ENCODE peak calls at places on chromosomes 2 and 18, in four cellular contexts. E is kidney epithelial cell, Z is A549, H is heart left ventricle. N is an unnamed sample.

GRCh38 chr2:3311601-3312000 is 66.0 kb downstream of the EIPR1 start:
- DNase-seq in E (no peak), Z (no peak), H (peak), N (no peak)

GRCh38 chr2:121489284-121489683 is 41.4 kb upstream of the RNU4ATAC start:
- DNase-seq in E (no peak), Z (peak), H (no peak), N (no peak)

GRCh38 chr2:45596761-45597160 is 14.3 kb downstream of the SRBD1 start:
- DNase-seq in E (no peak), Z (no peak), H (no peak), N (no peak)

GRCh38 chr2:62284980-62285379 is 89.1 kb downstream of the B3GNT2 start:
- DNase-seq in E (no peak), Z (no peak), H (no peak), N (no peak)

GRCh38 chr2:23954325-23955014 is 14.2 kb downstream of the UBXN2A start:
- DNase-seq in E (no peak), Z (no peak), H (no peak), N (no peak)

GRCh38 chr18:29874519-29875098 is 1167.9 kb downstream of the DSC3 start:
- DNase-seq in E (peak), Z (peak), H (no peak), N (no peak)

GRCh38 chr2:17864676-17865075 is 13.8 kb upstream of the KCNS3 start:
- DNase-seq in E (no peak), Z (no peak), H (no peak), N (no peak)

GRCh38 chr2:15984367-15985255 is 44.3 kb downstream of the MYCN start:
- DNase-seq in E (no peak), Z (no peak), H (no peak), N (no peak)

GRCh38 chr18:46211816-46212215 is 107.6 kb downstream of the HAUS1 start:
- DNase-seq in E (no peak), Z (no peak), H (no peak), N (no peak)

GRCh38 chr2:9207641-9208301 is 1.2 kb downstream of the ASAP2 start:
- DNase-seq in E (no peak), Z (peak), H (no peak), N (no peak)

GRCh38 chr2:218217366-218218309 is 649 bp downstream of the ARPC2 start:
- DNase-seq in E (no peak), Z (peak), H (peak), N (no peak)

GRCh38 chr2:130388221-130388907 is 32.5 kb downstream of the PTPN18 start:
- DNase-seq in E (no peak), Z (no peak), H (no peak), N (no peak)

GRCh38 chr18:59546164-59546563 is 151.1 kb downstream of the CCBE1 start:
- DNase-seq in E (no peak), Z (no peak), H (no peak), N (no peak)

GRCh38 chr2:127586746-127587295 is 51.3 kb downstream of the MYO7B start:
- DNase-seq in E (no peak), Z (no peak), H (no peak), N (no peak)

GRCh38 chr2:70132244-70133126 is 45.2 kb downstream of the PCBP1 start:
- DNase-seq in E (no peak), Z (peak), H (peak), N (no peak)

GRCh38 chr2:137002911-137003310 is 237.6 kb downstream of the THSD7B start:
- DNase-seq in E (no peak), Z (no peak), H (no peak), N (no peak)

GRCh38 chr2:98895901-98896300 is 40.1 kb downstream of the CRACDL start:
- DNase-seq in E (no peak), Z (no peak), H (no peak), N (no peak)

GRCh38 chr2:100852999-100853908 is 33.3 kb downstream of the NPAS2 start:
- DNase-seq in E (no peak), Z (peak), H (no peak), N (no peak)

GRCh38 chr18:9855686-9856085 is 30.1 kb upstream of the TXNDC2 start:
- DNase-seq in E (no peak), Z (no peak), H (no peak), N (no peak)

GRCh38 chr2:25333981-25334380 is 7.7 kb downstream of the DNMT3A start:
- DNase-seq in E (no peak), Z (no peak), H (peak), N (no peak)

GRCh38 chr2:36609507-36609906 is 11.5 kb upstream of the FEZ2 start:
- DNase-seq in E (no peak), Z (no peak), H (no peak), N (no peak)

GRCh38 chr18:28112056-28112470 is 64.9 kb downstream of the CDH2 start:
- DNase-seq in E (peak), Z (peak), H (no peak), N (peak)

GRCh38 chr2:24885221-24886113 is 34.6 kb downstream of the ADCY3 start:
- DNase-seq in E (no peak), Z (no peak), H (no peak), N (no peak)

GRCh38 chr2:111116016-111116746 is 4.5 kb upstream of the BCL2L11 start:
- DNase-seq in E (no peak), Z (no peak), H (no peak), N (no peak)

GRCh38 chr2:107730898-107731297 is 95.8 kb upstream of the RGPD4 start:
- DNase-seq in E (no peak), Z (no peak), H (no peak), N (no peak)

GRCh38 chr2:174059178-174059874 is 94.2 kb upstream of the SP3 start:
- DNase-seq in E (peak), Z (peak), H (no peak), N (peak)

GRCh38 chr2:221195829-221196228 is 376.3 kb downstream of the EPHA4 start:
- DNase-seq in E (no peak), Z (no peak), H (no peak), N (no peak)

GRCh38 chr18:21064347-21064746 is 47.3 kb downstream of the ROCK1 start:
- DNase-seq in E (peak), Z (no peak), H (no peak), N (peak)

GRCh38 chr2:177338177-177338721 is 54.3 kb upstream of the AGPS start:
- DNase-seq in E (peak), Z (peak), H (no peak), N (no peak)

GRCh38 chr18:45521777-45522176 is 93.5 kb upstream of the SLC14A2 start:
- DNase-seq in E (no peak), Z (no peak), H (no peak), N (no peak)

GRCh38 chr2:148259674-148260073 is 238.8 kb downstream of the MBD5 start:
- DNase-seq in E (peak), Z (peak), H (no peak), N (no peak)

GRCh38 chr18:24831091-24831490 is 370.7 kb downstream of the HRH4 start:
- DNase-seq in E (no peak), Z (no peak), H (no peak), N (no peak)
- H3K4me3 ChIP-seq in E (no peak), Z (no peak), H (no peak), N (no peak)

DNA sequence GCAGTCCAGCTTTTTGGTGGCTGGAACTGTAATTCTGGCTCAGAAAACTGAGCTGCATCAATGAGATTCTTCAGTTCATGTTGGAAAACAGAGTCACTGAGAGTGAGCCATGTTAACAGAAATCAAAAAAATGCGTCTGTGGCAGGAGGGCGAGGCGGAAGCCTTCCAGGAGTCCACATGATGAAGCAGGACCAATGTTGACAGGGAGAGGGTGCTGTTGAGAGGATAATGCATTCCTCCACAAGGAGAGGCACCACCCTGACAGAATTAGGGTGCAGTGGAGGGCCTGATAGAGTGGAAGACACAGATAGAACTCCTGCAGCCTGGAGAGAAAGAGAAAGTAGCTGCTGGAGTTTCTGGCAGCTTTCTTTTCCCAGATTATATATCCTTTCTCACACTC is 111.5 kb downstream of the MGAT5 start:
- DNase-seq in E (no peak), Z (peak), H (no peak), N (no peak)
- TF ChIP-seq CTCF in E (no peak), Z (no peak), H (peak), N (peak)

GRCh38 chr2:65030933-65031332 is 25.3 kb upstream of the CEP68 start:
- DNase-seq in E (no peak), Z (no peak), H (no peak), N (no peak)

GRCh38 chr2:65030481-65030880 is 25.7 kb upstream of the CEP68 start:
- DNase-seq in E (no peak), Z (no peak), H (no peak), N (no peak)

GRCh38 chr2:65033178-65033577 is 23.0 kb upstream of the CEP68 start:
- DNase-seq in E (no peak), Z (no peak), H (no peak), N (no peak)

GRCh38 chr2:65031341-65032015 is 24.7 kb upstream of the CEP68 start:
- DNase-seq in E (no peak), Z (no peak), H (no peak), N (no peak)

DNA sequence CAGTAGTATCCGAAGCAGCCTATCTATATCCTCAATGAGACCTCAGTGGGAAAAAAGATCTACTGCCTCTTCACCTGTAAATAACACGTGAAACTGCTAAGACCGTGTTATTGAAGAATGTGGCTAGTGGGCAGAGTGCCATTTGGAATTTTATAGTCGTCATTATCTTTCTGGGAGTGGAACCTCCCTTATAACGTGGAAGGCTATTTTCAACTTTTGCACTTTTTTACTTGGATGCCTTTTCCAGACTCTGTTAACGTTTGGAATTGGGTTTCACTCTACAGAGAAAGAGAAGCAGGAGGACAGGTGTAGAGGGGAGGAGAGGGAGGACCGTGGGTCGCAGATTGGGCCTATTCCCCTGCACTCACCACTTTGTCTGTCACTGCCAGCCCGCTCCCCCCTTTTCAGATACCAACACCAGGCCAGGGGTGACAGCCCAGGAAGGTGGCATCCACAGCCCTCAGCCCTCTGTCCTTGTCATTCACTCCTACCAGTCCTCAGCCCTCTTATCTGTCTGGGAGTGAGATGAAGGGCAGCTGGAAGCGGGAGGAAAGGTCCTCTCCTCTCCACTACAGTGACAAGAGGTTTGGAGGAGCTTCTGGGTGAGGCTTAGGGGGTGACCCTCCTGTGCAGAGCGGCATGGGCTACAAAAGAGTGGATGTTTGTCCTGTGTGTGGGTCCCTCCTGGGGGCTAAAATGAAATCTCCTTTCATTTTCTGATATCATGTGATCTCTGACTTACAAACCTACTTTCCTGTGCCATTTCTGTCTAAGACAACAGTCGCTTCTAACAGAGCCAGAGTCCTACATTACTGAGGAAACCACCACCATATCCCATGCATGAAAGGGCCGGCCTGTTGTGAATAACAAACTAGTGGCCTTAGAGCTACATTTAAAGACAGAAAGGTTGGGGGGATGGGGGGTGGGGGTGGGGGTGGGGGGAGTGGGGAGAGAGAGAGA is 23.9 kb upstream of the CEP68 start:
- DNase-seq in E (no peak), Z (no peak), H (no peak), N (no peak)
- H3K4me3 ChIP-seq in E (no peak), Z (no peak), H (no peak), N (no peak)

GRCh38 chr18:33317640-33318039 is 122.9 kb downstream of the CCDC178 start:
- DNase-seq in E (no peak), Z (no peak), H (no peak), N (no peak)

DNA sequence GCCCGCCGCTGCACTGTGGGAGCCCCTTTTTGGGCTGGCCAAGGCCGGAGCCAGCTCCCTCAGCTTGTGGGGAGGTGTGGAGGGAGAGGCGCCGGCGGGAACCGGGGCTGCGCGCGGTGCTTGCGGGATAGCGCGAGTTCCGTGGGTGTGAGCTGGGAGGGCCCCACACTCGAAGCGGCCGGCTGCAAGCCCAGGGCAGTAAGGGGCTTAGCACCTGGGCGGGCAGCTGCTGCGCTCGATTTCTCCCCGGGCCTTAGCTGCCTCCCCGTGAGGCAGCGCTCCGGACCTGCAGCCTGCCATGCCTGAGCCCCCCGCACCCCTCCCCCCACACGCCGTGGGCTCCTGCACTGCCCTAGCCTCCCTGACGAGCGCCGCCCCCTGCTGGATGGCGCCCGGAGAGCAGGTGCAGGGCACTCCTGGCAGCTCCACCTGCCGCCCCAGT is 124.4 kb downstream of the CCDC178 start:
- DNase-seq in E (no peak), Z (no peak), H (peak), N (no peak)
- TF ChIP-seq CTCF in E (no peak), Z (no peak), H (no peak), N (no peak)

N was measured in AG04449.